ENCODE peak calls at places on chromosome 1, in four cellular contexts. F is SW480, O is HuH-7, B is activated T-cell treated with anti-CD3 and anti-CD28 coated beads for 1 hour. K is an unnamed sample.

GRCh38 chr1:247316590-247317197 is 15.0 kb downstream of the ZNF496 start:
- DNase-seq in F (no peak), O (no peak), B (no peak), K (no peak)

GRCh38 chr1:225454733-225455132 is 26.9 kb upstream of the LBR start:
- DNase-seq in F (peak; percentile 91), O (no peak), B (no peak), K (no peak)

GRCh38 chr1:147726161-147726560 is 34.2 kb downstream of the GJA5 start:
- DNase-seq in F (no peak), O (no peak), B (no peak), K (no peak)

GRCh38 chr1:31765516-31765915 is 1.4 kb upstream of the ADGRB2 start:
- DNase-seq in F (no peak), O (no peak), B (no peak), K (no peak)

GRCh38 chr1:58585591-58586151 is 8.6 kb upstream of the TACSTD2 start:
- DNase-seq in F (no peak), O (no peak), B (no peak), K (no peak)

GRCh38 chr1:227417622-227418245 is 99.4 kb upstream of the CDC42BPA start:
- DNase-seq in F (no peak), O (no peak), B (no peak), K (no peak)

GRCh38 chr1:51443555-51443954 is 75.5 kb downstream of the EPS15 start:
- DNase-seq in F (no peak), O (no peak), B (no peak), K (no peak)

GRCh38 chr1:43616383-43616782 is 33.6 kb upstream of the KDM4A start:
- DNase-seq in F (no peak), O (no peak), B (no peak), K (no peak)